ENCODE peak calls at places on chromosomes 3 and 15, in five cellular contexts. A is body of pancreas; J is choroid plexus epithelial cell; S is BE2C; C is effector memory CD4-positive, alpha-beta T cell. M is an unnamed sample.

GRCh38 chr3:127247292-127247691 is 40.6 kb downstream of the PRR20G start:
- DNase-seq in A (no peak), J (no peak), S (no peak), C (no peak), M (no peak)

GRCh38 chr3:185081516-185081915 is 71.3 kb downstream of the C3orf70 start:
- DNase-seq in A (no peak), J (no peak), S (no peak), C (no peak), M (no peak)

GRCh38 chr3:186519021-186519658 is 25.0 kb downstream of the CRYGS start:
- DNase-seq in A (no peak), J (no peak), S (no peak), C (peak), M (no peak)

GRCh38 chr3:137867611-137868010 is 103.5 kb downstream of the SOX14 start:
- DNase-seq in A (no peak), J (no peak), S (no peak), C (no peak), M (no peak)

GRCh38 chr15:73335026-73335425 is 33.7 kb downstream of the HCN4 start:
- DNase-seq in A (no peak), J (no peak), S (no peak), C (no peak), M (no peak)

GRCh38 chr3:38985581-38985980 is 66.2 kb downstream of the SCN11A start:
- DNase-seq in A (no peak), J (peak), S (no peak), C (no peak), M (no peak)

GRCh38 chr15:87387681-87388240 is 868.8 kb downstream of the NTRK3 start:
- DNase-seq in A (no peak), J (no peak), S (no peak), C (no peak), M (no peak)

GRCh38 chr15:70226337-70226980 is 128.7 kb upstream of the TLE3 start:
- DNase-seq in A (no peak), J (no peak), S (no peak), C (no peak), M (no peak)

GRCh38 chr3:165855581-165855980 is 18.4 kb upstream of the BCHE start:
- DNase-seq in A (no peak), J (peak), S (no peak), C (no peak), M (no peak)

GRCh38 chr3:33317963-33318708 is 40.9 kb downstream of the FBXL2 start:
- DNase-seq in A (no peak), J (peak), S (no peak), C (no peak), M (no peak)

GRCh38 chr3:114454592-114455251 is 160.9 kb downstream of the TIGIT start:
- DNase-seq in A (no peak), J (no peak), S (peak), C (no peak), M (no peak)

GRCh38 chr3:195587824-195588223 is 4.1 kb upstream of the APOD start:
- DNase-seq in A (no peak), J (no peak), S (no peak), C (no peak), M (no peak)

GRCh38 chr15:85047271-85047948 is 65.8 kb downstream of the PDE8A start:
- DNase-seq in A (peak), J (peak), S (no peak), C (no peak), M (no peak)

GRCh38 chr3:3177861-3178497 is 1.5 kb downstream of the CRBN start:
- DNase-seq in A (no peak), J (peak), S (no peak), C (no peak), M (no peak)

GRCh38 chr15:47384316-47384715 is 333.0 kb upstream of the SEMA6D start:
- DNase-seq in A (peak), J (peak), S (peak), C (no peak), M (no peak)

GRCh38 chr3:182814419-182815160 is 21.3 kb downstream of the ATP11B start:
- DNase-seq in A (no peak), J (no peak), S (no peak), C (no peak), M (no peak)

GRCh38 chr15:61831505-61831921 is 228.7 kb downstream of the VPS13C start:
- DNase-seq in A (no peak), J (no peak), S (no peak), C (no peak), M (no peak)

GRCh38 chr3:124993462-124993861 is 58.9 kb upstream of the MUC13 start:
- DNase-seq in A (no peak), J (no peak), S (no peak), C (no peak), M (no peak)

GRCh38 chr3:45986303-45986982 is 9.2 kb downstream of the FYCO1 start:
- DNase-seq in A (peak), J (peak), S (no peak), C (no peak), M (no peak)

GRCh38 chr3:9347887-9348286 is 15.0 kb upstream of the THUMPD3 start:
- DNase-seq in A (no peak), J (peak), S (no peak), C (no peak), M (no peak)

GRCh38 chr3:52315977-52316764 is at the start of gene DNAH1:
- DNase-seq in A (no peak), J (no peak), S (no peak), C (no peak), M (no peak)

GRCh38 chr3:42276419-42277132 is 10.6 kb upstream of the CCK start:
- DNase-seq in A (no peak), J (no peak), S (no peak), C (no peak), M (no peak)

GRCh38 chr3:58021072-58021959 is 13.1 kb downstream of the FLNB start:
- DNase-seq in A (no peak), J (no peak), S (no peak), C (no peak), M (peak)

GRCh38 chr3:29331035-29331434 is 50.2 kb downstream of the RBMS3 start:
- DNase-seq in A (no peak), J (no peak), S (no peak), C (no peak), M (no peak)

GRCh38 chr15:101185770-101186169 is 66.1 kb downstream of the CHSY1 start:
- DNase-seq in A (no peak), J (no peak), S (no peak), C (no peak), M (no peak)

GRCh38 chr3:190671658-190672057 is 157.8 kb downstream of the IL1RAP start:
- DNase-seq in A (no peak), J (peak), S (no peak), C (no peak), M (no peak)

GRCh38 chr3:43288366-43288765 is 2.0 kb downstream of the SNRK start:
- DNase-seq in A (no peak), J (peak), S (no peak), C (no peak), M (no peak)

GRCh38 chr3:170077406-170077805 is 39.6 kb downstream of the GPR160 start:
- DNase-seq in A (no peak), J (no peak), S (no peak), C (no peak), M (no peak)

GRCh38 chr3:188950832-188951489 is 220.8 kb upstream of the TPRG1 start:
- DNase-seq in A (peak), J (peak), S (no peak), C (no peak), M (no peak)

GRCh38 chr15:46617507-46617906 is 982.7 kb downstream of the SQOR start:
- DNase-seq in A (no peak), J (no peak), S (no peak), C (no peak), M (no peak)

GRCh38 chr15:79629687-79630086 is 197.6 kb downstream of the MINAR1 start:
- DNase-seq in A (peak), J (peak), S (no peak), C (no peak), M (no peak)

GRCh38 chr3:6994081-6994668 is 133.3 kb downstream of the GRM7 start:
- DNase-seq in A (no peak), J (peak), S (no peak), C (no peak), M (no peak)

GRCh38 chr3:168030488-168031054 is 65.2 kb downstream of the GOLIM4 start:
- DNase-seq in A (no peak), J (peak), S (no peak), C (no peak), M (no peak)

GRCh38 chr3:171883257-171883892 is 40.2 kb downstream of the TMEM212 start:
- DNase-seq in A (no peak), J (no peak), S (no peak), C (no peak), M (no peak)

GRCh38 chr3:50401973-50402372 is 42.7 kb upstream of the TMEM115 start:
- DNase-seq in A (peak), J (no peak), S (no peak), C (no peak), M (no peak)

GRCh38 chr3:151721294-151721693 is 12.4 kb upstream of the AADACL2 start:
- DNase-seq in A (no peak), J (no peak), S (no peak), C (no peak), M (no peak)

GRCh38 chr3:161291191-161291901 is 70.2 kb downstream of the NMD3 start:
- DNase-seq in A (peak), J (no peak), S (no peak), C (no peak), M (no peak)

GRCh38 chr3:132980102-132980501 is 58.1 kb upstream of the TMEM108 start:
- DNase-seq in A (no peak), J (no peak), S (no peak), C (no peak), M (no peak)

DNA sequence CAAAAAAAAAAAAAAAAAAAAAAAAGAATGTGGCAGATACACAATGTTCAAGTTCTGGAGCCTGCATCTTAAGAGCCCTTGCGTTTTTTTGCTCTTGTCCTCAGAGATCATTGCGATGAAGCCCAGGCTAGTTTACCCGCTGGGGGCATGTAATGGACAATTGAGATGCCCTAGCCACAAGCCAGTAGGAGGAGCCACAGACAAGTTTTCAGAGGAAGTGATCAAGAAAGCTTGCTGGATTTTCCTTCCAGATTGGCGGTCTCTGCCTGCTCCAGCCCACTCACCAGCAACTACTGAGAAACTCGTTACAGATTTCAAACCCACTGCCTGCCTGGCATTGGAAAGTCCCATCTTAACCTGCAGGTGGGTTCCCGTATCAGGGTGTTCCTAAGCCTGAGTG is 192.1 kb upstream of the EOMES start:
- DNase-seq in A (peak), J (peak), S (no peak), C (no peak), M (peak)
- H3K4me3 ChIP-seq in A (no peak), J (no peak), S (no peak), C (no peak), M (no peak)

DNA sequence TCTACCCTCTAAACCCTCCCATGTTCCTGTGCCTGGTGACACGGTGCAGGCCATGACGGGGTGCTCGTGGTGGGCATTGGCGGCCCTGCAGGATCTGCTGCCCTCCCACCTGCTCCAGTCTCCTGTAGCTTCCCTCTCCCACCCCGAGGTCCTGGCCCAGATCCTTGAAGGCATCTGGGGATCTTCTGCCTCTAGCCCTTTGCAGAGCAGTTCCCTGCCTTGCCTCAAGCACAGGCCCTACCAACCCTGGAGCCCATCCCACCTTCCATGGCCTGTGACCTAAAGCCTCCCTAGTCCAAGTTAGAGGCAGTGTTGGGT is 27.5 kb upstream of the SEC13 start:
- DNase-seq in A (no peak), J (no peak), S (no peak), C (no peak), M (no peak)
- H3K4me3 ChIP-seq in A (no peak), J (no peak), S (no peak), C (no peak), M (no peak)

GRCh38 chr15:41511331-41512077 is 2.1 kb downstream of the LTK start:
- DNase-seq in A (peak), J (no peak), S (no peak), C (no peak), M (no peak)
- H3K4me3 ChIP-seq in A (no peak), J (no peak), S (no peak), C (peak), M (peak)

DNA sequence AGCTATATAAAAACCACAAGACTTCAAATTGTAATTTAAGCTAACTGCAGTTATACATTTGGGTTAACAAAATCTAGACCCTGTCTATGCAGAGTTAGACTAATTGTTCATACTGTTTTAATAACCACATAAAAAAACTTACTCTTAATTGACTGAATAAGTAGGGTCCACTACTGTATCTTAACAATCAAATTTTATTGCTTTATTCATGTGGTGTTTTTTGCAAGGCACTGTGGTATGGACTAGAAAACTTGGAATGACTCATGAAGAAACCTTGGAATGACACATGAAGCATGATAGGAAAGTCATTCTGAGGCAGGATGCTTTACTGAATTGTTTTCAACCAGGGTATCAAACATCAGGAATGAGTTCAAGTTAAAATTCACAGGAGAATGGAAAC is 2.3 kb downstream of the SERP1 start:
- DNase-seq in A (no peak), J (peak), S (no peak), C (no peak), M (no peak)
- H3K4me3 ChIP-seq in A (no peak), J (no peak), S (peak), C (no peak), M (no peak)

GRCh38 chr3:5194801-5195509 is 7.4 kb downstream of the EDEM1 start:
- DNase-seq in A (peak), J (peak), S (no peak), C (peak), M (no peak)
- H3K4me3 ChIP-seq in A (no peak), J (no peak), S (no peak), C (no peak), M (no peak)

GRCh38 chr15:36943496-36944361 is 156.6 kb downstream of the MEIS2 start:
- DNase-seq in A (no peak), J (no peak), S (no peak), C (no peak), M (no peak)
- H3K4me3 ChIP-seq in A (no peak), J (no peak), S (no peak), C (no peak), M (no peak)

GRCh38 chr15:31347067-31347975 is 20.7 kb downstream of the KLF13 start:
- DNase-seq in A (no peak), J (no peak), S (no peak), C (peak), M (no peak)

GRCh38 chr15:31344266-31344665 is 17.6 kb downstream of the KLF13 start:
- DNase-seq in A (peak), J (no peak), S (no peak), C (no peak), M (no peak)

GRCh38 chr15:31346367-31347066 is 19.9 kb downstream of the KLF13 start:
- DNase-seq in A (no peak), J (peak), S (no peak), C (no peak), M (no peak)

GRCh38 chr15:31344824-31345605 is 18.4 kb downstream of the KLF13 start:
- DNase-seq in A (peak), J (no peak), S (no peak), C (no peak), M (no peak)

GRCh38 chr15:31345606-31346366 is 19.2 kb downstream of the KLF13 start:
- DNase-seq in A (no peak), J (no peak), S (no peak), C (no peak), M (no peak)
- H3K4me3 ChIP-seq in A (no peak), J (no peak), S (no peak), C (peak), M (no peak)